ENCODE peak calls at places on chromosomes 1 and 21, in seven cellular contexts. H is BJ, C is GM12865, T is A549, W is retinal pigment epithelial cell, V is neural progenitor cell, Z is right lobe of liver. P is an unnamed sample.

GRCh38 chr1:29161977-29162376 is 19.7 kb downstream of the SRSF4 start:
- DNase-seq in H (no peak), C (no peak), T (no peak), W (no peak), V (no peak), Z (no peak), P (no peak)

GRCh38 chr1:3984586-3984985 is 84.5 kb upstream of the C1orf174 start:
- DNase-seq in H (no peak), C (no peak), T (no peak), W (no peak), V (no peak), Z (no peak), P (no peak)

GRCh38 chr1:202005958-202006357 is 4.4 kb upstream of the ELF3 start:
- DNase-seq in H (no peak), C (no peak), T (peak; percentile 61), W (no peak), V (no peak), Z (no peak), P (peak; percentile 36)

GRCh38 chr1:21200767-21201166 is 24.1 kb upstream of the EIF4G3 start:
- DNase-seq in H (no peak), C (no peak), T (no peak), W (no peak), V (no peak), Z (no peak), P (peak; percentile 39)

GRCh38 chr1:177142013-177142412 is 22.5 kb downstream of the ASTN1 start:
- DNase-seq in H (no peak), C (no peak), T (no peak), W (no peak), V (no peak), Z (no peak), P (no peak)

GRCh38 chr1:201447911-201448871 is 20.8 kb downstream of the PHLDA3 start:
- DNase-seq in H (no peak), C (peak; percentile 87), T (peak; percentile 84), W (no peak), V (peak; percentile 88), Z (peak; percentile 60), P (peak; percentile 79)

GRCh38 chr1:233217832-233218231 is 77.7 kb downstream of the PCNX2 start:
- DNase-seq in H (no peak), C (no peak), T (no peak), W (no peak), V (no peak), Z (no peak), P (no peak)

GRCh38 chr1:159869607-159870006 is 7.2 kb upstream of the VSIG8 start:
- DNase-seq in H (no peak), C (no peak), T (no peak), W (no peak), V (no peak), Z (no peak), P (no peak)

GRCh38 chr21:46126321-46127238 is 28.7 kb downstream of the COL6A2 start:
- DNase-seq in H (no peak), C (no peak), T (no peak), W (no peak), V (no peak), Z (peak; percentile 20), P (no peak)

GRCh38 chr1:224333309-224333926 is 3.4 kb upstream of the NVL start:
- DNase-seq in H (peak; percentile 18), C (peak; percentile 73), T (peak; percentile 71), W (no peak), V (peak; percentile 66), Z (no peak), P (peak; percentile 77)

GRCh38 chr1:162899422-162900168 is 38.6 kb upstream of the CCDC190 start:
- DNase-seq in H (peak; percentile 91), C (no peak), T (no peak), W (peak; percentile 97), V (no peak), Z (no peak), P (peak; percentile 93)

GRCh38 chr1:85465099-85465790 is at the start of gene DDAH1:
- DNase-seq in H (no peak), C (peak; percentile 52), T (peak; percentile 55), W (no peak), V (peak; percentile 86), Z (peak; percentile 79), P (peak; percentile 56)

GRCh38 chr1:228367798-228368791 is 38.5 kb downstream of the TRIM11 start:
- DNase-seq in H (no peak), C (peak; percentile 42), T (no peak), W (no peak), V (peak; percentile 20), Z (no peak), P (no peak)

GRCh38 chr1:23198373-23198772 is 18.9 kb downstream of the HTR1D start:
- DNase-seq in H (peak; percentile 76), C (no peak), T (peak; percentile 84), W (no peak), V (no peak), Z (no peak), P (peak; percentile 90)

GRCh38 chr1:1176931-1177330 is 3.3 kb downstream of the TTLL10 start:
- DNase-seq in H (no peak), C (no peak), T (no peak), W (no peak), V (no peak), Z (no peak), P (no peak)

GRCh38 chr1:31234870-31235269 is 4.8 kb downstream of the NKAIN1 start:
- DNase-seq in H (no peak), C (no peak), T (no peak), W (no peak), V (no peak), Z (no peak), P (no peak)

GRCh38 chr1:11211925-11212587 is 22.9 kb downstream of the ANGPTL7 start:
- DNase-seq in H (no peak), C (no peak), T (no peak), W (no peak), V (no peak), Z (peak; percentile 32), P (no peak)

GRCh38 chr1:177913762-177914540 is 55.9 kb downstream of the SEC16B start:
- DNase-seq in H (peak; percentile 4), C (peak; percentile 41), T (peak; percentile 19), W (no peak), V (peak; percentile 51), Z (no peak), P (peak; percentile 45)

GRCh38 chr1:1381294-1381693 is 6.3 kb upstream of the AURKAIP1 start:
- DNase-seq in H (no peak), C (no peak), T (no peak), W (no peak), V (no peak), Z (no peak), P (no peak)

GRCh38 chr1:204353213-204353910 is 6.4 kb downstream of the PLEKHA6 start:
- DNase-seq in H (no peak), C (no peak), T (no peak), W (no peak), V (no peak), Z (no peak), P (no peak)

GRCh38 chr1:204348722-204349121 is 11.0 kb downstream of the PLEKHA6 start:
- DNase-seq in H (peak; percentile 44), C (no peak), T (no peak), W (no peak), V (peak; percentile 60), Z (no peak), P (peak; percentile 83)

GRCh38 chr1:204350265-204350664 is 9.5 kb downstream of the PLEKHA6 start:
- DNase-seq in H (no peak), C (no peak), T (no peak), W (no peak), V (no peak), Z (no peak), P (no peak)

GRCh38 chr1:204349602-204350001 is 10.1 kb downstream of the PLEKHA6 start:
- DNase-seq in H (no peak), C (no peak), T (no peak), W (no peak), V (no peak), Z (no peak), P (no peak)

DNA sequence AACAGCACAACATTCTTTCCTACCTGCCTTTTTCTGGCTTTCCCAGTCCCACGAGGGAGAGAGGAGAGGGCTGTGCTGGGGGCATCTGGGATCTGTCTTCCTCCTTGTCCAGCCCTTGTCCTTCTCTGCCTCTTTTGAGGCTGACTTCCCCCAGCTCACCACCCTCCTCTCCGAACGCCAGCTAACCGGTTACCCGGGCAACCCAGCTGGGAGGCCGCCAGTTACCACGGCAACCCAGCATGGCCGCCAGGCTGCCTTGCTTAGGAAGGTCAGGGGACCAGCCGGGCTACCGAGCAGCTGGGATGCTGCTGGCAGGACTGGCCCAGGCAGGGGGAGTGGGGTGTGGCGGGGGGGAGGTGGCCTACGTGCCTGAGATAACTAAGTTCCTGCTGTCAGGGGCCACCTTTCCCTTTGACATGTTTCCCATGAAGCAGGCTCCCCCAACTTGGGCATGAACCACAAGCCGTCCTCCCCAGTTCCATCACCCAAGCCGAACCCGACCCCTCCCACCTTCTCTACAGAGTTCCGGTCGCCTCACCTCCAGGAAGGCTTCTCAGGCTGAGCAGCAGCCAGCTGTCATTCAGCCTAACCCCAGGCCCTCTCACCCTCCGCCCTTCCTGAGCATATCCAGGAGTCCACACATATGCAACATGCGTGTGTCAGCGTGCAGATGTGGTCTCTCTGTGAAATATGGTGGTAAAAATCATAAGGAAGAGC is 8.7 kb downstream of the PLEKHA6 start:
- DNase-seq in H (peak; percentile 13), C (peak; percentile 12), T (no peak), W (no peak), V (peak; percentile 98), Z (no peak), P (peak; percentile 80)
- H3K4me3 ChIP-seq in H (no peak overlapping the region), C (no peak overlapping the region), T (no peak overlapping the region), W (peak overlapping the region; percentile 42), V (peak overlapping the region; percentile 26), Z (no peak overlapping the region), P (peak overlapping the region; percentile 58)

DNA sequence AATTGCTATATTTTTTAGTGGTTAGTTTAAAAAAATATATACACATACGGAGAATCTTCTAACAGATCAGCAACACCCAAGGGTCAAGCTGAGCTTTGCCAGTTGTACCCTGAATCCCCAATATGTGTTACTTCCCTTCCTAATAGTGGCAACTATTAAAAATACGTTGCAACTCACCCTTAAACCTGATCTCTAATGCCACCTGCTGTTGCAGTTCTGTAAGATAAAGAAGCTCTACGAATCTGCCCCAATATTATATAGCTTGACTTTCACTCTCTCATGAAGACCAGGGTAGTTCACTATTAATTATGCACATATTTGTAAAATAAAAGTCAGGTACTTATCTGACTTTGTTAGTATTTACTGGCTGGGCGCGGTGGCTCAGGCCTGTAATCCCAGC is 58.4 kb downstream of the ASH1L start:
- DNase-seq in H (no peak), C (peak; percentile 63), T (peak; percentile 55), W (no peak), V (no peak), Z (no peak), P (peak; percentile 70)
- TF ChIP-seq CTCF in H (peak; percentile 32), C (peak; percentile 25), T (peak; percentile 46), W (peak; percentile 48), V (no peak), Z (peak; percentile 27), P (peak; percentile 51)

DNA sequence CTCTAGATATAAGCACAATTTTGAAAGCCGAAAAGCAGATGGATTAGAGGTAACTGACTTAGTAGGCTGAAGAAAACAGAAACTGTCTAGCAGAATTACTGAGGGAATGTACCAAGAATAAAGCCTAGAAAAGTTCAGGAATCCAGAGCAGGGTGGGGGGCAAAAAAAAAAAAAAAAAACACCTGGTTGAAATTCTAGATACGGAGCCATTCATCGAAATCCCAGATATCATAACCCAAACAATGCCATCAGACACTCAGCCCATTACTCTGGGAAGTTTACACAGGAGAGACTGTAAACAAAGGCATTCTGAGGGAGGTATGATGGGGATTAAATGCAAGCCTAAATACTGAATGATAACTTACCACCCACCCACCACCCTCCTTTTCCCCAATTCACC is 45.6 kb downstream of the ENAH start:
- DNase-seq in H (no peak), C (no peak), T (no peak), W (no peak), V (peak; percentile 12), Z (no peak), P (no peak)
- H3K4me3 ChIP-seq in H (no peak overlapping the region), C (no peak overlapping the region), T (no peak overlapping the region), W (no peak overlapping the region), V (no peak overlapping the region), Z (no peak overlapping the region), P (no peak overlapping the region)

GRCh38 chr21:42258885-42259407 is 40.0 kb downstream of the ABCG1 start:
- DNase-seq in H (no peak), C (no peak), T (no peak), W (no peak), V (no peak), Z (peak; percentile 20), P (no peak)
- TF ChIP-seq CTCF in H (no peak), C (no peak), T (no peak), W (no peak), V (no peak), Z (no peak), P (no peak)